ENCODE peak calls at places on chromosome 12, in five cellular contexts. One of them, this sample, is unnamed. For H3K9me3, the result is how much of the 10 kb centered on the place peaks cover.

GRCh38 chr12:122085006-122085405 is 6.5 kb downstream of the MLXIP start:
- DNase-seq in SK-N-MC: no peak
- DNase-seq in IMR-90: no peak
- DNase-seq in neuronal stem cell: no peak
- DNase-seq in astrocyte: no peak
- DNase-seq in this sample: no peak

GRCh38 chr12:22543246-22544037 is 900 bp downstream of the C2CD5 start:
- DNase-seq in SK-N-MC: no peak
- DNase-seq in IMR-90: peak
- DNase-seq in neuronal stem cell: peak
- DNase-seq in astrocyte: peak
- DNase-seq in this sample: peak

GRCh38 chr12:107349008-107349747 is 255.8 kb upstream of the CRY1 start:
- DNase-seq in SK-N-MC: no peak
- DNase-seq in IMR-90: peak
- DNase-seq in neuronal stem cell: no peak
- DNase-seq in astrocyte: peak
- DNase-seq in this sample: peak

GRCh38 chr12:88471641-88472040 is 108.6 kb downstream of the KITLG start:
- DNase-seq in SK-N-MC: no peak
- DNase-seq in IMR-90: peak
- DNase-seq in neuronal stem cell: peak
- DNase-seq in astrocyte: peak
- DNase-seq in this sample: peak

GRCh38 chr12:46875095-46875494 is 49.3 kb upstream of the SLC38A4 start:
- DNase-seq in SK-N-MC: no peak
- DNase-seq in IMR-90: no peak
- DNase-seq in neuronal stem cell: no peak
- DNase-seq in astrocyte: no peak
- DNase-seq in this sample: no peak

GRCh38 chr12:89472508-89472907 is 52.1 kb downstream of the GALNT4 start:
- DNase-seq in SK-N-MC: no peak
- DNase-seq in IMR-90: peak
- DNase-seq in neuronal stem cell: no peak
- DNase-seq in astrocyte: peak
- DNase-seq in this sample: peak

GRCh38 chr12:103301642-103302620 is 193.8 kb downstream of the C12orf42 start:
- DNase-seq in SK-N-MC: no peak
- DNase-seq in IMR-90: no peak
- DNase-seq in neuronal stem cell: peak
- DNase-seq in astrocyte: no peak
- DNase-seq in this sample: no peak

GRCh38 chr12:8780389-8780788 is 42.0 kb upstream of the A2ML1 start:
- DNase-seq in SK-N-MC: peak
- DNase-seq in IMR-90: peak
- DNase-seq in neuronal stem cell: no peak
- DNase-seq in astrocyte: peak
- DNase-seq in this sample: peak

GRCh38 chr12:52569726-52570125 is 3.9 kb downstream of the KRT74 start:
- DNase-seq in SK-N-MC: no peak
- DNase-seq in IMR-90: no peak
- DNase-seq in neuronal stem cell: no peak
- DNase-seq in astrocyte: no peak
- DNase-seq in this sample: no peak

GRCh38 chr12:115407036-115407435 is 723.1 kb upstream of the TBX3 start:
- DNase-seq in SK-N-MC: no peak
- DNase-seq in IMR-90: no peak
- DNase-seq in neuronal stem cell: no peak
- DNase-seq in astrocyte: no peak
- DNase-seq in this sample: no peak

GRCh38 chr12:105256921-105257320 is 20.9 kb upstream of the APPL2 start:
- DNase-seq in SK-N-MC: no peak
- DNase-seq in IMR-90: peak
- DNase-seq in neuronal stem cell: no peak
- DNase-seq in astrocyte: peak
- DNase-seq in this sample: peak

GRCh38 chr12:11705010-11705409 is 55.5 kb downstream of the ETV6 start:
- DNase-seq in SK-N-MC: no peak
- DNase-seq in IMR-90: peak
- DNase-seq in neuronal stem cell: no peak
- DNase-seq in astrocyte: peak
- DNase-seq in this sample: peak

GRCh38 chr12:48003226-48004038 is 844 bp downstream of the COL2A1 start:
- DNase-seq in SK-N-MC: no peak
- DNase-seq in IMR-90: no peak
- DNase-seq in neuronal stem cell: peak
- DNase-seq in astrocyte: no peak
- DNase-seq in this sample: no peak

GRCh38 chr12:120529641-120530314 is 820 bp upstream of the COQ5 start:
- DNase-seq in SK-N-MC: no peak
- DNase-seq in IMR-90: peak
- DNase-seq in neuronal stem cell: peak
- DNase-seq in astrocyte: peak
- DNase-seq in this sample: peak

GRCh38 chr12:64625243-64626077 is 15.2 kb downstream of the RASSF3 start:
- DNase-seq in SK-N-MC: peak
- DNase-seq in IMR-90: peak
- DNase-seq in neuronal stem cell: no peak
- DNase-seq in astrocyte: peak
- DNase-seq in this sample: peak

GRCh38 chr12:115584156-115584555 is 693.3 kb downstream of the MED13L start:
- DNase-seq in SK-N-MC: no peak
- DNase-seq in IMR-90: no peak
- DNase-seq in neuronal stem cell: no peak
- DNase-seq in astrocyte: no peak
- DNase-seq in this sample: no peak

GRCh38 chr12:59158066-59158465 is 237.8 kb upstream of the LRIG3 start:
- DNase-seq in SK-N-MC: no peak
- DNase-seq in IMR-90: no peak
- DNase-seq in neuronal stem cell: no peak
- DNase-seq in astrocyte: no peak
- DNase-seq in this sample: no peak

GRCh38 chr12:129258781-129259318 is 405.6 kb downstream of the GLT1D1 start:
- DNase-seq in SK-N-MC: no peak
- DNase-seq in IMR-90: no peak
- DNase-seq in neuronal stem cell: no peak
- DNase-seq in astrocyte: peak
- DNase-seq in this sample: no peak

GRCh38 chr12:82300611-82301010 is 57.6 kb downstream of the CCDC59 start:
- DNase-seq in SK-N-MC: no peak
- DNase-seq in IMR-90: no peak
- DNase-seq in neuronal stem cell: no peak
- DNase-seq in astrocyte: peak
- DNase-seq in this sample: no peak

GRCh38 chr12:116535241-116535640 is 23.9 kb upstream of the MAP1LC3B2 start:
- DNase-seq in SK-N-MC: no peak
- DNase-seq in IMR-90: no peak
- DNase-seq in neuronal stem cell: no peak
- DNase-seq in astrocyte: no peak
- DNase-seq in this sample: no peak

GRCh38 chr12:58364389-58365086 is 423.2 kb downstream of the ATP23 start:
- DNase-seq in SK-N-MC: no peak
- DNase-seq in IMR-90: peak
- DNase-seq in neuronal stem cell: no peak
- DNase-seq in astrocyte: peak
- DNase-seq in this sample: peak

GRCh38 chr12:34393086-34393820 is 371.0 kb downstream of the ALG10 start:
- DNase-seq in SK-N-MC: no peak
- DNase-seq in IMR-90: no peak
- DNase-seq in neuronal stem cell: no peak
- DNase-seq in astrocyte: no peak
- DNase-seq in this sample: no peak
- H3K9me3 ChIP-seq in SK-N-MC: under half
- H3K9me3 ChIP-seq in IMR-90: half or more
- H3K9me3 ChIP-seq in neuronal stem cell: under half
- H3K9me3 ChIP-seq in astrocyte: under half
- H3K9me3 ChIP-seq in this sample: under half

DNA sequence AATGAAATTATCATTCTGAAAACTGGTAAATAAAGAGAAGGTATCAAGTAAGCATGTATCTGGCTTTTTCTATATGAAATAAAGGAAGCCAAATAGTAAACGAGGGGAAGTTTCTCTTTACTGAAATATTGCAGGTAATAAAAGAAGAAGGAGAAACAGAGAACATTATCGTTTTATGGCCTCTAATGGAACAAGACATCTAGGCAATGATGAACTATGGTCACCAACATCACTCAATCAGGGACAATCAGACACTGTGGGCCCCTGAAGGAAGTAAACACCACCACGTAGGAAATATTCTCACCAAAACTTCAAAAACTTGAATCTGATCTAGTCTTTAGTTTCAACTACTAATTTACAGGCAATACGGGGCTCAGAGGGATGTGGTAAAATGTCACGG is 15.9 kb downstream of the HEBP1 start:
- DNase-seq in SK-N-MC: no peak
- DNase-seq in IMR-90: no peak
- DNase-seq in neuronal stem cell: no peak
- DNase-seq in astrocyte: no peak
- DNase-seq in this sample: no peak
- H3K9ac ChIP-seq in SK-N-MC: no peak
- H3K9ac ChIP-seq in IMR-90: no peak
- H3K9ac ChIP-seq in neuronal stem cell: no peak
- H3K9ac ChIP-seq in astrocyte: no peak
- H3K9ac ChIP-seq in this sample: no peak

DNA sequence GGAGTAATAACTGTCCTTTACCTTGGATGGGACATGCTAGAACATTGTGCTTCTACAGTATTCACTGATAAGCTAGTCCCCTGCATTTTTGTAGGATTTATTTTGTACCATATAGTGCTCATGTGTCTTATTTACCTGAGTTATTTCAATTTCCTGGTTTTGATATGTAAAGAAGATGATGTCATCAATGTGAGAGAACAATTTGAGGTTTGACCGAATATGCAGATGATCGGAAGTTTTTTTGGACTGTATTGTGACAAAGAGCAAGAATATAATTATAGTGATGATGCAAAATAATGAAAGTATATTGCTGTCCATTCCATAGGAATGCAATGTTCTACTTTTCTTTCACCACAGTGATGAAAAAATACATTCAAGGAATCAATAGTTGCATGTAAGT is 114.8 kb downstream of the RERGL start:
- DNase-seq in SK-N-MC: no peak
- DNase-seq in IMR-90: no peak
- DNase-seq in neuronal stem cell: no peak
- DNase-seq in astrocyte: no peak
- DNase-seq in this sample: no peak
- H3K4me3 ChIP-seq in SK-N-MC: no peak
- H3K4me3 ChIP-seq in IMR-90: no peak
- H3K4me3 ChIP-seq in neuronal stem cell: no peak
- H3K4me3 ChIP-seq in astrocyte: no peak
- H3K4me3 ChIP-seq in this sample: no peak

DNA sequence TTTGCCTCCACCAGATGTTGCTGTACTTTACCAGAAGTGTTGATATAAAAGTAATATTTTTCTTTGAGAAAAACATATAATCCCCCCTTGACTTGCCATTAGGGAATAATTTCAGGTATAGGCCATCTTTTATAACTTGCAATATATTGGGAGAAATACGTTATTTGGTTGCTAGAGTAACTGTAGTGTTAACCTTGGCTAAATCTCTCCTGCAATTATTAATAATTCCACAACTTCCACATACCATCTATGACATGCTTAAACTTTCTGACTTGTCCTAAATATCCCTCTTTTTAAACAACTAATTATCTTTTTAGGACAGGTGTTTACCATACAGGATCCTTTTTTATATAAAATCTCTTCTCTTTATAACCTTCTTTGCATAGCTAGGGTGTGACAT is 1048.2 kb downstream of the SLC16A7 start:
- DNase-seq in SK-N-MC: no peak
- DNase-seq in IMR-90: no peak
- DNase-seq in neuronal stem cell: no peak
- DNase-seq in astrocyte: no peak
- DNase-seq in this sample: no peak
- H3K9me3 ChIP-seq in SK-N-MC: under half
- H3K9me3 ChIP-seq in IMR-90: under half
- H3K9me3 ChIP-seq in neuronal stem cell: under half
- H3K9me3 ChIP-seq in astrocyte: under half
- H3K9me3 ChIP-seq in this sample: under half

DNA sequence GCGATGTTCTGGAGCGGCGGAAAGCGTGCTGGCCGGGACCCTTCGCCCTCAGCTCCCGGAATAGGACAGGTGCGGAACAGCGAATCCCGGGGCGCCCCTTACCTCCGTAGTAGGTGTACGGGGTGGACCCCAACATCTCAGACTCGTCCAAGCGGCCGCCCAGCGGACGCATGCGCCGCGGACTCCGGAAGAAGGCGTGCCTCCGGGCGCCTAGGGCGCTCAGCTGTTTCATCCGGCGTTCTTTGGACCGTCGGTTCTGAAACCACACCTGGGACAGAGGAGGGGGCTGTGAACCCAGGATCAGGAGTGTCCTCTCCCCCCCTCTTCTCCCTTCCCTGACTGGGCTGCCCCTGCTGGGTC is 4.5 kb downstream of the LHX5 start:
- DNase-seq in SK-N-MC: no peak
- DNase-seq in IMR-90: no peak
- DNase-seq in neuronal stem cell: no peak
- DNase-seq in astrocyte: no peak
- DNase-seq in this sample: no peak
- H3K9ac ChIP-seq in SK-N-MC: no peak
- H3K9ac ChIP-seq in IMR-90: no peak
- H3K9ac ChIP-seq in neuronal stem cell: peak
- H3K9ac ChIP-seq in astrocyte: no peak
- H3K9ac ChIP-seq in this sample: no peak

DNA sequence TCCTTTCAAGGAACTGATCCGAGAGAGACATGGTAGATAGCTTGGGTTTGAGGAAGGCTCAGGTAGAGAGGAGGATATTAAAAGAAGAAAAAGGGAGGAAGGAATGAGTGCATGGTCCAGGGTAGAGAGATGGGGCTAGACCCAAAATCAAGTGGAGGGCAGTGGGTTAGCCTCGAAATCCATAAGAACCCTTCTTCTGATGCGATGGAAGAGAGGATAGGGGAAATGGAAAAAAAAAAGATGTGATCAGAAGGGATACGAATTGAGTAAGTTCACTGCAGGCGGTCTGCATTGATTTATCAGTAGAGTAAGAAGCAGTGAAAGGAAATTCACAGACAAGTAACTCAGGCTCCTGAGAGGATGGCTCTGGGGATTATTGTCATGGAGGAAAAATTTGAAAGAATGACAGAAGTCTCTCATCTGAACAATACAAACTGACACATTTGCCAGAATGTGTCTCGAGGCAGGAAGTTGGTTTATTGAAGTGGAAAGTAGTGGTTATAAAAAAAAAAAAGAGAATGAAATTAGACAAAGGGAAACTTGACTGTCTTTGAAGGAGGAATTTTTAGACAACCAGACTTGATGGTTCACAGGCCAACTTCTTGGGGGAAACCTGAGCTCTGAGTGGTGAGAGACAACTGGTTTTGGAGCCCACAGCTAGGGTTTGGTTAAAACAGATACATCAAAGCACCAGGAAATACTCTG is 10.2 kb downstream of the PPFIBP1 start:
- DNase-seq in SK-N-MC: no peak
- DNase-seq in IMR-90: no peak
- DNase-seq in neuronal stem cell: no peak
- DNase-seq in astrocyte: peak
- DNase-seq in this sample: no peak
- H3K4me3 ChIP-seq in SK-N-MC: no peak
- H3K4me3 ChIP-seq in IMR-90: no peak
- H3K4me3 ChIP-seq in neuronal stem cell: no peak
- H3K4me3 ChIP-seq in astrocyte: no peak
- H3K4me3 ChIP-seq in this sample: no peak

GRCh38 chr12:132888852-132889251 is 1.4 kb upstream of the CHFR start:
- DNase-seq in SK-N-MC: no peak
- DNase-seq in IMR-90: no peak
- DNase-seq in neuronal stem cell: no peak
- DNase-seq in astrocyte: no peak
- DNase-seq in this sample: no peak
- H3K9me3 ChIP-seq in SK-N-MC: under half
- H3K9me3 ChIP-seq in IMR-90: under half
- H3K9me3 ChIP-seq in neuronal stem cell: under half
- H3K9me3 ChIP-seq in astrocyte: under half
- H3K9me3 ChIP-seq in this sample: under half

GRCh38 chr12:110289711-110290078 is 8.6 kb downstream of the ATP2A2 start:
- DNase-seq in SK-N-MC: no peak
- DNase-seq in IMR-90: no peak
- DNase-seq in neuronal stem cell: no peak
- DNase-seq in astrocyte: no peak
- DNase-seq in this sample: no peak
- H3K9ac ChIP-seq in SK-N-MC: no peak
- H3K9ac ChIP-seq in IMR-90: no peak
- H3K9ac ChIP-seq in neuronal stem cell: no peak
- H3K9ac ChIP-seq in astrocyte: no peak
- H3K9ac ChIP-seq in this sample: peak